ENCODE peak calls at places on chromosomes 6 and 20, in eight cellular contexts. W is GM12865, A is neural progenitor cell, I is fibroblast of lung, Y is body of pancreas, E is lower lobe of right lung, G is IMR-90, K is left lung. J is an unnamed sample.

GRCh38 chr6:36350681-36351091 is 14.0 kb upstream of the BNIP5 start:
- DNase-seq in W (no peak), A (no peak), I (peak), Y (peak), E (no peak), G (peak), K (peak), J (no peak)

GRCh38 chr20:34567885-34568865 is 9.7 kb downstream of the MAP1LC3A start:
- DNase-seq in W (no peak), A (no peak), I (no peak), Y (no peak), E (no peak), G (no peak), K (no peak), J (no peak)

GRCh38 chr6:804317-804716 is 111.4 kb upstream of the EXOC2 start:
- DNase-seq in W (no peak), A (no peak), I (no peak), Y (no peak), E (no peak), G (no peak), K (no peak), J (no peak)

GRCh38 chr6:170438402-170438753 is 114.7 kb downstream of the PSMB1 start:
- DNase-seq in W (peak), A (peak), I (peak), Y (peak), E (peak), G (peak), K (peak), J (peak)

GRCh38 chr6:38348366-38348765 is 291.4 kb downstream of the BTBD9 start:
- DNase-seq in W (no peak), A (no peak), I (no peak), Y (no peak), E (no peak), G (no peak), K (no peak), J (no peak)

GRCh38 chr6:161919711-161920110 is 645.9 kb upstream of the AGPAT4 start:
- DNase-seq in W (no peak), A (no peak), I (no peak), Y (no peak), E (no peak), G (no peak), K (no peak), J (no peak)

GRCh38 chr6:28436404-28436803 is 6.9 kb downstream of the ZSCAN23 start:
- DNase-seq in W (no peak), A (no peak), I (no peak), Y (no peak), E (no peak), G (no peak), K (no peak), J (no peak)

GRCh38 chr20:24690408-24690807 is 221.0 kb downstream of the SYNDIG1 start:
- DNase-seq in W (no peak), A (no peak), I (no peak), Y (no peak), E (no peak), G (no peak), K (no peak), J (peak)

GRCh38 chr6:12102350-12102749 is 90.2 kb downstream of the HIVEP1 start:
- DNase-seq in W (no peak), A (no peak), I (no peak), Y (no peak), E (no peak), G (no peak), K (no peak), J (no peak)

GRCh38 chr6:26234421-26235239 is 130.4 kb upstream of the BTN3A2 start:
- DNase-seq in W (peak), A (peak), I (peak), Y (no peak), E (peak), G (peak), K (peak), J (no peak)

GRCh38 chr6:32799740-32800139 is 17.1 kb downstream of the HLA-DOB start:
- DNase-seq in W (no peak), A (no peak), I (no peak), Y (no peak), E (no peak), G (no peak), K (no peak), J (no peak)

GRCh38 chr20:32539817-32540675 is 45.1 kb downstream of the NOL4L start:
- DNase-seq in W (peak), A (no peak), I (no peak), Y (peak), E (peak), G (no peak), K (no peak), J (no peak)

GRCh38 chr6:145491126-145491525 is 244.2 kb downstream of the EPM2A start:
- DNase-seq in W (no peak), A (no peak), I (no peak), Y (no peak), E (no peak), G (no peak), K (no peak), J (no peak)

GRCh38 chr20:568097-568864 is 24.7 kb upstream of the CSNK2A1 start:
- DNase-seq in W (no peak), A (no peak), I (no peak), Y (no peak), E (no peak), G (no peak), K (no peak), J (no peak)

GRCh38 chr6:26022166-26022510 is 59.5 kb downstream of the TRIM38 start:
- DNase-seq in W (peak), A (peak), I (peak), Y (peak), E (no peak), G (peak), K (peak), J (no peak)

GRCh38 chr6:83536034-83536646 is 23.8 kb downstream of the PRSS35 start:
- DNase-seq in W (peak), A (peak), I (peak), Y (peak), E (no peak), G (peak), K (no peak), J (no peak)

GRCh38 chr6:167279766-167280440 is 11.2 kb upstream of the UNC93A start:
- DNase-seq in W (no peak), A (no peak), I (no peak), Y (no peak), E (no peak), G (no peak), K (no peak), J (no peak)

GRCh38 chr6:96631248-96631647 is 68.3 kb downstream of the FHL5 start:
- DNase-seq in W (no peak), A (no peak), I (no peak), Y (no peak), E (no peak), G (no peak), K (no peak), J (no peak)

DNA sequence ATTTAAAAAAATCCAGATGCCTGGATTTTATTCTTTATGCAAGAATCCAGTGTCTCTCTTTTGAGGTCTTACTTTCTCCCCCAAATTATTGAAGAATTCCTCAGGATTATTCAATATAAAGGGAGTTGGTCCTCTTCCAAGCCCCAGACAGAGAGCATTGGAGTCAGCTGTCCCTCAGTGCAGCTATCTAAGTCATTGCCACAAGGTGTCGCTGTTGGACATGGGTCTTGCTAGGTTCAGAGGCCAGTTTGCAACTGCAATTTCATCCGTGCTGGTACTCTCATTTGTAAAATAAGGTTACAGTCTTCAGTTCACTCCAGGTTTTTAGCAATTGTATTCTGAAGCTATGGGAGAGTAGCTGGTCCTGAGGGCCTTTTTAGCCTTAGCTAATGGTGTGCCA is 27.8 kb downstream of the CCN2 start:
- DNase-seq in W (peak), A (peak), I (peak), Y (peak), E (no peak), G (peak), K (no peak), J (no peak)
- TF ChIP-seq CTCF in W (peak), A (peak), I (peak), Y (peak), E (peak), G (peak), K (peak), J (peak)

DNA sequence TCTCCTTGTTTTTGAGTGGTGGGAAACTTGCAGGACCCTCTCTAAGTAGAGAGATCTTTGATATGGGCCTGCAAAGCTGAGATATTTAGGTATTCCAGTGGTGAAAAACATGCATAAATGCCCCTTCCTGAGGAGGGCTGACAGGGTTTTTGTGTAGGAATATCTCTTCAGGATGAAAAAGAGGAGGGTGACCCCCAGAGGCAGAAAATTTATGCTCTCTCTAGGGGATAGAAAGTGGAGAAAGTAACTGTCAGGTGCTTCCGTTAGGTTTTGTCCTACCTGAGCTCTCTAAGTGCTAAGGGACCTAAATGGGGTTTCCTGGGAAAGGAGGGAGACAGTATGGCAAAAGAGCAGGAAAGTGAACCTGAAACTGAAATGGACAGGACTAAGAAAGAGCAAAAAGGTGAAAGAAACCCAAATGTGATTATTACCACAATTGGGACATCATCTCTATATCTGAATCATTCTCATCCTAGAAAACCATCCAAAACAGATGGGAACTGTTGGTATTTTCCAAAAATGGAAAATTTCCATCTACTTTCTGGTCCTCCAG is 2.0 kb downstream of the COL19A1 start:
- DNase-seq in W (no peak), A (no peak), I (no peak), Y (no peak), E (no peak), G (no peak), K (no peak), J (no peak)
- TF ChIP-seq CTCF in W (no peak), A (no peak), I (no peak), Y (no peak), E (no peak), G (no peak), K (no peak), J (no peak)

DNA sequence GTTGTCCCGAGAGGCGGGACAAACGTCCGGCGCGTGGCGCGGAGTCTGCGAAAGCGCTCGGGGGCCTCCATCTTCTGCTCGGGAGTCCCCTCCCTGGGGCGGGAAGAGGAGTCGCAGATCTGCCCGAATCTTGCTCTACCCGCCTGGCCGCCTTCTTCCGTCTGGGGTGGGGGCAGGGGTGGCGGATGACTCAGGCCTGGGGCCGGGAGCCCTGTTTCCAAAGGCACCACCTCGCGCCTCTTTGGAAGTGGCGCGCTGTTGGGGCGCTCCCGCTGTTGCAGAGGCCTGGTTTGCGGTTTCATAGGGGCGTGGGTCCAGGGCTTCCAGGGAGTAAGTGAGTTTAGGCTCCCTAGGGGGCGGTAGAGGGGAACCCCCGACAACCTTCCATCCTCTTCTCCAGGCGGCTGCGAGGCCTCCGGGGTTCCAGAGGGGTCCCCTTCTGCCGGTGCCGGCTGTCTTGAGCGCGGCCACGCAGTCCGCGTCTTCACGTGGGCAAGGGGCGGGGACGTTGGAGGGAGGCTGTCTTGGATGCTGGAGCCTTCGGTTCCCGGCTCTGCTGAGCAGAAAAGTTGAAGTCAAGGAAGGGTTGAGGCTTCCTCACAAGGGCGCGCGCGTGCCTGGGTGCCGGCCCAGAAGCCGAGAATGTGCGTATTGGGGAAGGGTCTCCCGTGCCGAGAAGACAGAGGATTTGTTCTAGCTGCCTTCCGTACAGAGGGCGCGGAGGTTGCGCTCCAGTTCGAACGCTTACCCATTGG is 2.6 kb upstream of the TFAP2C start:
- DNase-seq in W (no peak), A (peak), I (no peak), Y (peak), E (no peak), G (no peak), K (no peak), J (peak)
- TF ChIP-seq CTCF in W (no peak), A (peak), I (peak), Y (no peak), E (peak), G (no peak), K (no peak), J (peak)

GRCh38 chr20:38334016-38334415 is 12.3 kb upstream of the LBP start:
- DNase-seq in W (no peak), A (no peak), I (no peak), Y (no peak), E (no peak), G (no peak), K (no peak), J (no peak)

GRCh38 chr20:38340693-38341092 is 5.6 kb upstream of the LBP start:
- DNase-seq in W (no peak), A (no peak), I (no peak), Y (no peak), E (no peak), G (no peak), K (no peak), J (no peak)

GRCh38 chr20:38339993-38340392 is 6.3 kb upstream of the LBP start:
- DNase-seq in W (no peak), A (no peak), I (no peak), Y (no peak), E (no peak), G (no peak), K (no peak), J (no peak)

GRCh38 chr20:38338849-38339520 is 7.3 kb upstream of the LBP start:
- DNase-seq in W (no peak), A (peak), I (peak), Y (no peak), E (no peak), G (no peak), K (no peak), J (no peak)

DNA sequence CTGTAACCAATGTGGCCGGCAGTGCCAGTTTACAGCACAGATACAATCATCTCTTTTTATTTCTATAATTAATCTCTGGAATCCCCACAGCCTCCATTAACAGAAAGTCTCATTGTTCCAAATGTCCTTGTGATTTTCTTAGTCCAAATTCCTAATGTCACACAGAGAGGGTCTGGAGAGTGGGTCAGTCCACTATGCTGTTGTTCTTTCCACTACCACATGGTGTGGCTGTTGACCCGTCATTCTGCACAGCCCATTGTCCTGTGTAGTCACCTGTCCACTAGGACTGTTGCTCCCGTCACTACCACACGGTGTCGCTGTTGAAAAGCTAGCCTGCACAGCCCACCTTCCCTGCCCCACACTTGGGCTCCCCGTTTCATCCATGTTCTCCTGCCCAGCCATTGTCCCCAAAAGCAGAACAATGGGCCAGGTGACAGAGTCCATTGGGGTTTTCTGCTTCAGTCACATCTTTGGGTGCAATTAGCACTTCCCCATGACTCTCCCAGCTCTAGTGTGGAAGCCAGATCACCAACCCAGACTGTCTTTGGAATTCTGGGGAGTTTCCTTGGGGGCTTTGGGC is 8.6 kb upstream of the LBP start:
- DNase-seq in W (peak), A (peak), I (no peak), Y (no peak), E (no peak), G (no peak), K (no peak), J (no peak)
- TF ChIP-seq CTCF in W (peak), A (peak), I (peak), Y (no peak), E (peak), G (peak), K (no peak), J (peak)

DNA sequence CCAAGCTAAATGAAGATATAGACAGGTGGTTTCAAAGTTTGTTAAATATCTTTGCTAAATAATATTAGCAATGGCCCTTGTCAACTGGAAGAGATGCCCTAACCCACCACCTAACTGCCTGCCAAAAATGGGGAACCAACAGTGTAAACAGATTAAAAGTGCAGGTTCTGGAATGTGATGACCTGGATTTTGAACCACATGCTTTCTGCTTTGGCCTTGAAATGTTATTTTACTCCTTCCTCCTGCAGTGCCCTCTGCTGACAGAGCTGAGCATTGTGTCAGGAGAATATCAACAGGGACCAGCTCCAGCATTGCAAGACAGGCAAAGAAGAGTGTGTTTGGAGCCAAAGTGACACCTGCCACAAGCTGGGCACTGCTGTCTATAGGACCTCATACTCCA is 226.6 kb downstream of the MYLK4 start:
- DNase-seq in W (peak), A (no peak), I (no peak), Y (no peak), E (no peak), G (no peak), K (no peak), J (no peak)
- TF ChIP-seq CTCF in W (peak), A (peak), I (peak), Y (no peak), E (no peak), G (peak), K (no peak), J (peak)

GRCh38 chr6:111150577-111150976 is 63.3 kb downstream of the SLC16A10 start:
- DNase-seq in W (no peak), A (peak), I (no peak), Y (no peak), E (no peak), G (no peak), K (no peak), J (no peak)

GRCh38 chr6:111159628-111160027 is 72.3 kb downstream of the SLC16A10 start:
- DNase-seq in W (no peak), A (no peak), I (no peak), Y (no peak), E (no peak), G (no peak), K (no peak), J (no peak)

GRCh38 chr6:111157412-111157811 is 70.1 kb downstream of the SLC16A10 start:
- DNase-seq in W (no peak), A (no peak), I (no peak), Y (no peak), E (no peak), G (no peak), K (no peak), J (no peak)

DNA sequence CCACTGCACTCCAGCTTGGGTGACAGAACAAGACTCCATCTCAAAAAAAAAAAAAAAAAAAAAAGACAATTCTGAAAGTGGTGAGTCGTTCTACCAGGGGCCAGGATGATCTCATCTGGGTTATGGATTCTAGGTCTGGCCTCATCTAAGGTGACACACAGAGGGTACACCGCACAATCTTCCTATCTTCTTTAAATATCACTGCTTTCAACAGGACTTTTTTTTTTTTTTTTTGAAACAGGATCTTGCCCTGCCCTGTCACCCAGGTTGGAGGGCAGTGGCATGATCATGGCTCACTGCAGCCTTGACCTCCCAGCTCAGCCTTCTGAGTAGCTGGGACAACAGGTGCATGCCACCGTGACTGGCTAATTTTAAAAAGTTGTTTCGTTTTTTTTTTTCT is 67.7 kb downstream of the SLC16A10 start:
- DNase-seq in W (no peak), A (no peak), I (no peak), Y (no peak), E (no peak), G (no peak), K (no peak), J (no peak)
- TF ChIP-seq CTCF in W (no peak), A (no peak), I (no peak), Y (no peak), E (no peak), G (no peak), K (no peak), J (no peak)

GRCh38 chr20:22977047-22977785 is 57.9 kb upstream of the SSTR4 start:
- DNase-seq in W (no peak), A (no peak), I (no peak), Y (no peak), E (no peak), G (no peak), K (no peak), J (no peak)

DNA sequence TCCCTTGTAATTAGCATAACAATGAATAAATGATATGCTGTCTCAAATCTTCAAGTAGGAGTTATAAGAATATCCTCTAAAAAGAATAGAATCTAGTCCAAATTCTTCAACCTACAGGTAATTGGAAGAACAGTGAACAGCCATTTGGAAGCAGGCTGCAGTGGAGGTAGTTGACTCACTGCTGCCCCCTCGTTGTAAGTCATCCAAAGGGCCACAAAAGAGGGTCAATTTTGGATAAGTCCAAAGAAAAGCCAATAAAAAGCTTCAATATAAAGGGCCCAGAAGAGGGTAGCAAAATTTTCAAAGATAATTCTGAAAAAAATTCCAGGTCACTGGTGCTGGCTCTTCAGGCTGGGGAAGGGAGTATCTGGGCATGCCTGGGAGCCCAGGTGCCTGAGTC is 60.8 kb upstream of the SSTR4 start:
- DNase-seq in W (peak), A (peak), I (peak), Y (peak), E (no peak), G (no peak), K (no peak), J (no peak)
- TF ChIP-seq CTCF in W (peak), A (peak), I (no peak), Y (peak), E (peak), G (peak), K (no peak), J (peak)

J was measured in type B pancreatic cell.